ENCODE peak calls at places on chromosomes 2 and 18, in ten cellular contexts. X is stimulated activated CD4-positive, alpha-beta T cell treated with anti-CD3 and anti-CD28 coated beads, Interleukin-1b, Interleukin-23, amount 100 ng/mL, for 48 hours; E is cardiac septum; Q is BE2C; K is Daoy; R is stimulated activated CD8-positive, alpha-beta memory T cell treated with anti-CD3 and anti-CD28 coated beads, Interleukin-7, amount 100 ng/mL, for 48 hours; Y is anterior cingulate cortex; I is memory B cell; F is caudate nucleus; H is breast epithelium. D is an unnamed sample.

GRCh38 chr2:98912221-98912851 is 23.7 kb downstream of the CRACDL start:
- DNase-seq in X (no peak), E (peak), Q (no peak), K (peak), R (no peak), Y (peak), I (no peak), F (peak), H (no peak), D (no peak)

GRCh38 chr18:36630917-36631316 is 197.9 kb downstream of the TPGS2 start:
- DNase-seq in X (no peak), E (no peak), Q (no peak), K (no peak), R (no peak), Y (no peak), I (no peak), F (no peak), H (no peak), D (no peak)

GRCh38 chr2:47309472-47309951 is 93.4 kb upstream of the MSH2 start:
- DNase-seq in X (no peak), E (peak), Q (no peak), K (no peak), R (no peak), Y (no peak), I (no peak), F (no peak), H (no peak), D (peak)

GRCh38 chr2:16948073-16948472 is 282.4 kb upstream of the CYRIA start:
- DNase-seq in X (no peak), E (no peak), Q (no peak), K (no peak), R (no peak), Y (no peak), I (no peak), F (no peak), H (no peak), D (no peak)

GRCh38 chr2:71680925-71681324 is 227.6 kb downstream of the DYSF start:
- DNase-seq in X (no peak), E (peak), Q (no peak), K (no peak), R (no peak), Y (no peak), I (no peak), F (no peak), H (peak), D (peak)

GRCh38 chr2:190714958-190715357 is 66.1 kb downstream of the NAB1 start:
- DNase-seq in X (no peak), E (no peak), Q (no peak), K (no peak), R (no peak), Y (no peak), I (no peak), F (no peak), H (no peak), D (no peak)

GRCh38 chr2:183164111-183165015 is 40.1 kb downstream of the NUP35 start:
- DNase-seq in X (no peak), E (no peak), Q (no peak), K (no peak), R (no peak), Y (no peak), I (no peak), F (no peak), H (no peak), D (no peak)

GRCh38 chr2:110806053-110806452 is 73.7 kb downstream of the ACOXL start:
- DNase-seq in X (no peak), E (no peak), Q (no peak), K (no peak), R (no peak), Y (no peak), I (peak), F (no peak), H (no peak), D (no peak)

GRCh38 chr2:217951521-217952247 is 51.1 kb downstream of the TNS1 start:
- DNase-seq in X (no peak), E (peak), Q (peak), K (no peak), R (no peak), Y (no peak), I (no peak), F (no peak), H (peak), D (no peak)

GRCh38 chr2:209600257-209601180 is 171.1 kb upstream of the UNC80 start:
- DNase-seq in X (no peak), E (no peak), Q (peak), K (no peak), R (no peak), Y (no peak), I (no peak), F (no peak), H (no peak), D (no peak)

GRCh38 chr2:163800889-163801498 is 65.2 kb upstream of the FIGN start:
- DNase-seq in X (no peak), E (no peak), Q (no peak), K (peak), R (no peak), Y (no peak), I (no peak), F (peak), H (no peak), D (no peak)

GRCh38 chr2:158984554-158985207 is 16.2 kb downstream of the TANC1 start:
- DNase-seq in X (no peak), E (no peak), Q (no peak), K (no peak), R (no peak), Y (no peak), I (no peak), F (no peak), H (no peak), D (no peak)

GRCh38 chr2:171327043-171327496 is 106.7 kb downstream of the METTL8 start:
- DNase-seq in X (no peak), E (no peak), Q (no peak), K (no peak), R (no peak), Y (no peak), I (no peak), F (no peak), H (no peak), D (no peak)

GRCh38 chr18:24530630-24531111 is 70.2 kb downstream of the HRH4 start:
- DNase-seq in X (peak), E (no peak), Q (no peak), K (peak), R (no peak), Y (no peak), I (no peak), F (peak), H (no peak), D (no peak)

GRCh38 chr2:47941936-47942335 is 35.6 kb upstream of the FBXO11 start:
- DNase-seq in X (no peak), E (no peak), Q (no peak), K (no peak), R (no peak), Y (no peak), I (no peak), F (no peak), H (no peak), D (no peak)

GRCh38 chr18:49495480-49495879 is 8.4 kb upstream of the C18orf32 start:
- DNase-seq in X (no peak), E (no peak), Q (no peak), K (no peak), R (no peak), Y (no peak), I (no peak), F (no peak), H (no peak), D (no peak)

GRCh38 chr2:112482309-112483046 is 522 bp downstream of the TTL start:
- DNase-seq in X (peak), E (no peak), Q (peak), K (peak), R (no peak), Y (no peak), I (peak), F (peak), H (no peak), D (peak)

GRCh38 chr18:57062841-57063240 is 84.0 kb upstream of the BOD1L2 start:
- DNase-seq in X (no peak), E (no peak), Q (no peak), K (no peak), R (no peak), Y (no peak), I (no peak), F (no peak), H (no peak), D (no peak)

GRCh38 chr2:127094509-127095366 is 12.2 kb downstream of the BIN1 start:
- DNase-seq in X (no peak), E (no peak), Q (peak), K (peak), R (no peak), Y (peak), I (no peak), F (no peak), H (no peak), D (no peak)

GRCh38 chr2:128626758-128627515 is 308.3 kb upstream of the HS6ST1 start:
- DNase-seq in X (no peak), E (peak), Q (no peak), K (no peak), R (no peak), Y (no peak), I (no peak), F (peak), H (peak), D (no peak)

GRCh38 chr18:22348521-22349316 is 69.0 kb downstream of the CTAGE1 start:
- DNase-seq in X (no peak), E (peak), Q (no peak), K (peak), R (no peak), Y (no peak), I (no peak), F (no peak), H (peak), D (no peak)

GRCh38 chr2:154238252-154238651 is 366.5 kb downstream of the GALNT13 start:
- DNase-seq in X (no peak), E (no peak), Q (no peak), K (no peak), R (no peak), Y (no peak), I (no peak), F (no peak), H (no peak), D (no peak)

GRCh38 chr2:101463885-101464653 is 10.8 kb downstream of the RFX8 start:
- DNase-seq in X (no peak), E (no peak), Q (no peak), K (peak), R (no peak), Y (no peak), I (no peak), F (no peak), H (no peak), D (no peak)

GRCh38 chr2:190023860-190024259 is 38.7 kb downstream of the MSTN start:
- DNase-seq in X (no peak), E (no peak), Q (peak), K (peak), R (no peak), Y (no peak), I (peak), F (no peak), H (no peak), D (peak)

GRCh38 chr2:7703523-7704144 is 786.4 kb downstream of the RNF144A start:
- DNase-seq in X (no peak), E (no peak), Q (no peak), K (no peak), R (no peak), Y (no peak), I (no peak), F (no peak), H (no peak), D (no peak)

GRCh38 chr2:19786408-19787058 is 115.2 kb downstream of the TTC32 start:
- DNase-seq in X (no peak), E (no peak), Q (no peak), K (peak), R (no peak), Y (no peak), I (no peak), F (no peak), H (no peak), D (peak)

GRCh38 chr2:135688002-135688401 is 53.7 kb upstream of the UBXN4 start:
- DNase-seq in X (no peak), E (no peak), Q (no peak), K (no peak), R (no peak), Y (no peak), I (no peak), F (no peak), H (no peak), D (peak)

GRCh38 chr2:116094196-116094595 is 1651.8 kb downstream of the DPP10 start:
- DNase-seq in X (no peak), E (no peak), Q (no peak), K (no peak), R (no peak), Y (no peak), I (no peak), F (no peak), H (no peak), D (peak)